ENCODE peak calls at places on chromosomes 1 and 21, in four cellular contexts. A, F, B and P are unnamed samples.

GRCh38 chr1:147676306-147677085 is 6.2 kb upstream of the ACP6 start:
- DNase-seq in A (peak), F (peak), B (no peak), P (no peak)

GRCh38 chr1:244414543-244414942 is 37.2 kb downstream of the ADSS2 start:
- DNase-seq in A (peak), F (no peak), B (no peak), P (no peak)

GRCh38 chr1:58363639-58364038 is 182.9 kb downstream of the OMA1 start:
- DNase-seq in A (no peak), F (no peak), B (no peak), P (no peak)

GRCh38 chr1:182169203-182169602 is 107.7 kb upstream of the ZNF648 start:
- DNase-seq in A (no peak), F (no peak), B (no peak), P (no peak)

GRCh38 chr1:110328700-110329099 is 10.5 kb upstream of the RBM15 start:
- DNase-seq in A (no peak), F (no peak), B (no peak), P (no peak)

GRCh38 chr1:56394298-56394697 is 185.1 kb downstream of the PLPP3 start:
- DNase-seq in A (no peak), F (no peak), B (no peak), P (no peak)

GRCh38 chr1:6603851-6604558 is 1.3 kb upstream of the KLHL21 start:
- DNase-seq in A (peak), F (peak), B (no peak), P (no peak)

GRCh38 chr1:95282496-95282850 is 48.5 kb downstream of the RWDD3 start:
- DNase-seq in A (peak), F (no peak), B (no peak), P (no peak)

GRCh38 chr1:244757091-244757939 is 78.1 kb upstream of the COX20 start:
- DNase-seq in A (peak), F (peak), B (no peak), P (no peak)

GRCh38 chr21:45134677-45135076 is 60.3 kb downstream of the ADARB1 start:
- DNase-seq in A (no peak), F (no peak), B (no peak), P (no peak)

GRCh38 chr1:233112184-233113008 is 162.0 kb downstream of the NTPCR start:
- DNase-seq in A (no peak), F (peak), B (no peak), P (no peak)

GRCh38 chr1:154433161-154433681 is 28.1 kb downstream of the IL6R start:
- DNase-seq in A (peak), F (peak), B (no peak), P (no peak)

GRCh38 chr21:29185172-29185571 is 54.7 kb downstream of the MAP3K7CL start:
- DNase-seq in A (no peak), F (no peak), B (no peak), P (no peak)

GRCh38 chr1:241639653-241640148 is 468 bp downstream of the CHML start:
- DNase-seq in A (peak), F (peak), B (no peak), P (no peak)

GRCh38 chr1:89022167-89022959 is at the start of gene GBP3:
- DNase-seq in A (peak), F (peak), B (peak), P (peak)

GRCh38 chr21:42237577-42237976 is 18.6 kb downstream of the ABCG1 start:
- DNase-seq in A (no peak), F (no peak), B (no peak), P (no peak)

GRCh38 chr1:224373008-224373590 is 16.4 kb downstream of the CNIH4 start:
- DNase-seq in A (no peak), F (no peak), B (no peak), P (no peak)

GRCh38 chr1:71033136-71033535 is 14.5 kb downstream of the PTGER3 start:
- DNase-seq in A (no peak), F (no peak), B (no peak), P (no peak)

GRCh38 chr21:27722095-27722494 is 755.2 kb upstream of the ADAMTS5 start:
- DNase-seq in A (no peak), F (no peak), B (no peak), P (no peak)

GRCh38 chr21:10521091-10521598 is at the start of gene TPTE:
- DNase-seq in A (no peak), F (no peak), B (peak), P (no peak)